ENCODE peak calls at places on chromosomes 4 and X, in seven cellular contexts. V is K562, L is SK-N-SH, M is HepG2, K is GM12892, F is H1, A is GM12878. W is an unnamed sample.

GRCh38 chr4:6389426-6389825 is 83.0 kb downstream of the PPP2R2C start:
- DNase-seq in V (no peak), L (no peak), M (no peak), K (no peak), F (no peak), A (no peak), W (no peak)

GRCh38 chr4:38242822-38243384 is 282.7 kb downstream of the PTTG2 start:
- DNase-seq in V (peak), L (no peak), M (no peak), K (no peak), F (peak), A (no peak), W (no peak)

GRCh38 chrX:40867352-40867751 is 132.0 kb upstream of the MED14 start:
- DNase-seq in V (no peak), L (no peak), M (peak), K (no peak), F (no peak), A (no peak), W (no peak)

GRCh38 chr4:109046549-109047171 is 255.8 kb downstream of the COL25A1 start:
- DNase-seq in V (peak), L (no peak), M (peak), K (no peak), F (no peak), A (no peak), W (no peak)

GRCh38 chr4:15695240-15695699 is 7.6 kb upstream of the BST1 start:
- DNase-seq in V (no peak), L (no peak), M (no peak), K (no peak), F (no peak), A (no peak), W (no peak)

GRCh38 chr4:47198791-47199190 is 167.4 kb downstream of the GABRB1 start:
- DNase-seq in V (no peak), L (no peak), M (no peak), K (no peak), F (no peak), A (no peak), W (no peak)

GRCh38 chrX:53383376-53384087 is 38.9 kb downstream of the SMC1A start:
- DNase-seq in V (no peak), L (no peak), M (peak), K (no peak), F (no peak), A (no peak), W (no peak)

GRCh38 chr4:7867191-7867590 is 72.5 kb downstream of the AFAP1 start:
- DNase-seq in V (no peak), L (no peak), M (no peak), K (no peak), F (no peak), A (no peak), W (no peak)

GRCh38 chr4:7892212-7893019 is 47.2 kb downstream of the AFAP1 start:
- DNase-seq in V (no peak), L (peak), M (no peak), K (no peak), F (no peak), A (no peak), W (no peak)

GRCh38 chrX:11683057-11683456 is 17.3 kb upstream of the ARHGAP6 start:
- DNase-seq in V (no peak), L (no peak), M (no peak), K (no peak), F (no peak), A (no peak), W (no peak)

GRCh38 chrX:15072880-15073279 is 197.0 kb downstream of the ASB9 start:
- DNase-seq in V (no peak), L (no peak), M (no peak), K (no peak), F (no peak), A (no peak), W (no peak)

GRCh38 chr4:34258176-34258575 is 1986.1 kb downstream of the ARAP2 start:
- DNase-seq in V (no peak), L (no peak), M (no peak), K (no peak), F (no peak), A (no peak), W (no peak)

GRCh38 chr4:24032371-24032989 is 142.6 kb upstream of the PPARGC1A start:
- DNase-seq in V (peak), L (peak), M (peak), K (no peak), F (no peak), A (no peak), W (no peak)

GRCh38 chr4:150385606-150386005 is 196.3 kb upstream of the MAB21L2 start:
- DNase-seq in V (no peak), L (no peak), M (no peak), K (no peak), F (no peak), A (no peak), W (no peak)

GRCh38 chr4:73776363-73776762 is 36.0 kb downstream of the CXCL8 start:
- DNase-seq in V (peak), L (no peak), M (peak), K (no peak), F (no peak), A (no peak), W (no peak)

GRCh38 chr4:4555916-4556315 is 14.1 kb upstream of the STX18 start:
- DNase-seq in V (no peak), L (no peak), M (peak), K (no peak), F (no peak), A (no peak), W (no peak)

GRCh38 chr4:116632269-116632668 is 453.1 kb downstream of the TRAM1L1 start:
- DNase-seq in V (no peak), L (no peak), M (no peak), K (no peak), F (no peak), A (no peak), W (no peak)

GRCh38 chr4:47017081-47017480 is 14.3 kb upstream of the GABRB1 start:
- DNase-seq in V (no peak), L (no peak), M (no peak), K (no peak), F (no peak), A (no peak), W (no peak)

GRCh38 chrX:13638826-13639225 is 14.1 kb upstream of the TCEANC start:
- DNase-seq in V (no peak), L (no peak), M (no peak), K (no peak), F (no peak), A (no peak), W (no peak)

GRCh38 chrX:18654873-18655836 is 16.8 kb downstream of the RS1 start:
- DNase-seq in V (no peak), L (no peak), M (peak), K (no peak), F (no peak), A (no peak), W (no peak)

GRCh38 chrX:18286322-18286831 is 65.7 kb upstream of the BEND2 start:
- DNase-seq in V (no peak), L (no peak), M (no peak), K (no peak), F (no peak), A (no peak), W (no peak)

GRCh38 chr4:80115368-80116181 is 42.5 kb upstream of the ANTXR2 start:
- DNase-seq in V (no peak), L (no peak), M (no peak), K (no peak), F (no peak), A (no peak), W (no peak)

GRCh38 chr4:170190265-170190664 is 100.5 kb upstream of the AADAT start:
- DNase-seq in V (no peak), L (no peak), M (no peak), K (no peak), F (no peak), A (no peak), W (no peak)

GRCh38 chr4:147590249-147590920 is 26.8 kb upstream of the TMEM184C start:
- DNase-seq in V (peak), L (peak), M (peak), K (peak), F (peak), A (no peak), W (peak)

GRCh38 chrX:23403849-23404248 is 69.2 kb downstream of the PTCHD1 start:
- DNase-seq in V (no peak), L (peak), M (no peak), K (no peak), F (no peak), A (no peak), W (no peak)
- TF ChIP-seq TAF1 in V (no peak), L (no peak), M (no peak), K (no peak), F (no peak), A (no peak), W (no peak)

GRCh38 chrX:107482046-107482445 is 32.6 kb downstream of the FRMPD3 start:
- DNase-seq in V (no peak), L (no peak), M (no peak), K (no peak), F (no peak), A (no peak), W (no peak)

GRCh38 chrX:107485019-107485418 is 35.6 kb downstream of the FRMPD3 start:
- DNase-seq in V (no peak), L (no peak), M (no peak), K (no peak), F (no peak), A (no peak), W (no peak)

GRCh38 chrX:107480272-107480671 is 30.8 kb downstream of the FRMPD3 start:
- DNase-seq in V (no peak), L (no peak), M (no peak), K (no peak), F (no peak), A (no peak), W (no peak)

GRCh38 chrX:107483976-107484726 is 34.7 kb downstream of the FRMPD3 start:
- DNase-seq in V (peak), L (peak), M (no peak), K (no peak), F (no peak), A (no peak), W (no peak)
- TF ChIP-seq TAF1 in V (no peak), L (no peak), M (no peak), K (no peak), F (no peak), A (no peak), W (no peak)

DNA sequence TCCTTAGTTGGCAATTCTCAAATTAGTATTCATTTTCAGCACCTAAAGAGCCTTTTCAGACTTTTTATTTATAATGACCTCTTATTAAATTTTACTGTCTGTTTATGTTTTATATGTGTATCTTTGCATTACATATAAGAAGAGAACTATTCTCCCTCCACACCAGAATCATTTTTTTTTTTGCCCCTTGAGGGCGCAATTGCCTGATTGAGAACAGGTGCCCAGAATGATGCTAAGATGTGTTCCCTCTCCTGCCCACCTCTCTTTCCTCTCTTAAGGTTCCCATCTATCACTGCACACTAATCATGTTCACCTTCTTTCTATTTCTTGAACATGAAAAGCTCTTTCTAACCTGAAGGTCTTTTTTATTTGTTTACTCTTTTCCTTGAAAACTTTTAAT is 44.2 kb upstream of the ADAM29 start:
- DNase-seq in V (peak), L (peak), M (no peak), K (no peak), F (no peak), A (peak), W (no peak)
- TF ChIP-seq TAF1 in V (no peak), L (no peak), M (no peak), K (no peak), F (no peak), A (no peak), W (no peak)

DNA sequence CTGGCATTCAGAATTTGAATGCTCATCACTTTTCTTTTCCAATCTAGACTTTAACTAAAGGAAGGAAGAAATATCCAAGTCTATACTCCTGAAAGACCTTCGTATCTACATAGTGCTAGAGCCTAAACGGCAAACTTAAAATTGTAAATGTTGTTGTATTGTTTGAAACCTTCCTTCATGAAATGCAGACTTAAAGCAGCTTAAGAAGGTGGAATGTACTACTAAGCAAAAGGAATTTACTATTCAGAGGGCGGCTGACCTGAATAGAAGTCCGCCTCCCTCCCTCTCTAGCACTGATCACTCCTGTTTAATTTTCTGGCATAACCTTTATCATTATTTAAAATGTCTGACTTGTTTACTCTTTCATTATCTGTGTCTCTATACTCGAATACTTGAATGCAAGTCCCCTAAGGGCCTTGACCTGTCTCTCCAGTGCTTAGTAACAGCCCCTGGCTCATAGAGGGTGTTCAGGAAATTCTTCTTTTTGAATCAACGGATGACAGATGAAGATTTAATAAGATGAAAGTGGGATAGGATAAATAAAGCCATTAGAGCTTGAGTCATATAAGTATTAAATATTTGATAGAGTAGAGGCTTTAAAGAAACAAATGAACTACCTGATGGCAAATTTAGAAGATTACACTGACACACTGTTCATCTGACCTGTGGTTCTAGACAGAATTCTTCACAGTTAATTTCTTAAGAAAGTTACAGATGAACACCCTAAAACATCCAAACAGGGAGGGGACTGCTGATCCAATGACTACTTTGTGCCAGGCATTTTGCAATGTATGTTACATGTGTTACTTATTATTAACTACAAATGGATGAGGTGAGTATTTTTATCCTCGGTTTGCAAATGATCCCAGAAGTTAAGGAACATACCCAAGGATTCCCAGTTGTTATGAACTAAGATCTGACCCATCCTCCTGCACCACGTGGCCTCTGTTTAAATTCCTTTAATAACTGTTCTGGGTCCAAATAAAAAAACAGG is 20.2 kb upstream of the RBPJ start:
- DNase-seq in V (no peak), L (no peak), M (no peak), K (no peak), F (no peak), A (no peak), W (no peak)
- TF ChIP-seq TAF1 in V (no peak), L (no peak), M (no peak), K (no peak), F (no peak), A (no peak), W (no peak)

GRCh38 chr4:182478475-182478874 is 235.3 kb downstream of the TENM3 start:
- DNase-seq in V (peak), L (peak), M (peak), K (no peak), F (no peak), A (no peak), W (peak)
- TF ChIP-seq TAF1 in V (no peak), L (no peak), M (no peak), K (no peak), F (no peak), A (no peak), W (no peak)

DNA sequence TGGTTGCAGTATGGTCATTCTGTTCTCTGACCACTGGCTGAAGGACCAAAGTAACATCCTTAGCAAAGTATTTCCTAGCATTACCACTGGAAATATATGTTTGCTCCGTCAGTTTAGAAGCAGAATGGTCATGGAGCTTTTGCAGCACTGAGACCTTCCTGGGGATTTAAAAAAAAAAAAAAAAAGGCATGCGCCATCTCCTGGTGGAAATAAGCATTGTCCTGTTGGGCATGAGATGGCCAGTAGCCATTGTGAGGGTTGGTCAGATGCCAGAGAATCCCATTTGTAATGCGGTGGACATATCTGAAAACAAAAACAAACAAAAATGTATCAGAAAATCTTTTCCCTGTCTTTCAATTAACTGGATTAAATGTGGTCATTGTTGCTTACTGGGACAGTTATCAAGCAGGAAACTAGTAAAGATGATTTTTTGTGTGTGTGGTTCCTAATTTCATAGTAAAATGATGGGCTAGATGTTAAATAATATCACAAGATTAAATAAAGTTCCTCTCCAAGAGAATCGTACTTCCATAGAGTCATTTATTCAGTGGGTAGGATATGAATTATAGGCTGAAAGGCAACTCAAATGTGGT is 139.6 kb downstream of the SOWAHB start:
- DNase-seq in V (peak), L (peak), M (peak), K (no peak), F (peak), A (no peak), W (no peak)
- TF ChIP-seq TAF1 in V (no peak), L (no peak), M (no peak), K (no peak), F (no peak), A (no peak), W (no peak)

GRCh38 chr4:98689507-98690174 is 31.2 kb upstream of the TSPAN5 start:
- DNase-seq in V (no peak), L (no peak), M (no peak), K (no peak), F (no peak), A (no peak), W (no peak)

GRCh38 chr4:98692411-98692810 is 34.0 kb upstream of the TSPAN5 start:
- DNase-seq in V (no peak), L (no peak), M (no peak), K (no peak), F (no peak), A (no peak), W (no peak)

GRCh38 chr4:98694076-98694475 is 35.7 kb upstream of the TSPAN5 start:
- DNase-seq in V (no peak), L (no peak), M (no peak), K (no peak), F (no peak), A (no peak), W (no peak)

GRCh38 chr4:98688416-98689290 is 30.2 kb upstream of the TSPAN5 start:
- DNase-seq in V (peak), L (peak), M (peak), K (no peak), F (no peak), A (no peak), W (no peak)

DNA sequence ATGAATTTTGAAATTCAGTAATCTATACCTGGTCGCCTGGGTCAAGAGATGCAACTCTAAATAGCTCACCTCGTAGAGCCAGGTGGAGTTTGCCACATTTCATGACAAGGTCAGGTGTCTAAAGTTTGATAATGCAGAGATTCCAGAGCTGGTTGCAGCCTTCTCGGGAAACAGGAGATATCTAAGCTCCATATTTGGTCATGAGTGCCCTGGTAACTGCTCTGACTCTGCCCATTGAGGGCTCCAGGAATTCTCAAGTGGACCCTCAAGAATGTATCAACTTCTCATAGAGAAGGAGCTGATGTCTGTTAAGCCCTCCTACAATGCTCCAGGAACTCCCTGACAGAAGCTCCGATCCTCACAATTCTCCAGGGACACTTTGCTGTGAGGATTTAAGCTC is 33.2 kb upstream of the TSPAN5 start:
- DNase-seq in V (no peak), L (no peak), M (no peak), K (no peak), F (no peak), A (no peak), W (no peak)
- TF ChIP-seq TAF1 in V (no peak), L (no peak), M (no peak), K (no peak), F (no peak), A (no peak), W (no peak)

DNA sequence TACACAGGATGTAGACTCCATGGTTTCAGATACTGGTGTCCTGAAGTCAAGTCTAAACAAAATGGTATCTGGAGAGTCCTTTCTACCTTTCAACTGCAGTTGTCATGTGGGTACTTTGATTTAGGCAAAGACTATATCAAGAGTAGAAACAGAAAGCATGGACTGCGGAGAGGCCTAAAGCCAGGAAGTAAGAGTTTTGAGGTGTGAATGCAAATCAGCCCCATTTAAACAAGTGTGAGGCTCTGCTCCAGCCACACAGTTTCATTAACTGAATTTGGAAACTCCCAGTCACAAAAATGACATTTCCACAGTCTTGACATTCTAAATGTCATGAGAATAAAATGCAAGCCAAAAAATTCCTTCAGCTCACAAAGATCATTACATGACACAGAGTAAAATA is 87.2 kb upstream of the MCF2 start:
- DNase-seq in V (no peak), L (no peak), M (no peak), K (no peak), F (no peak), A (peak), W (no peak)
- TF ChIP-seq TAF1 in V (no peak), L (no peak), M (no peak), K (no peak), F (no peak), A (no peak), W (no peak)

GRCh38 chr4:81605278-81605677 is 133.6 kb upstream of the RASGEF1B start:
- DNase-seq in V (no peak), L (no peak), M (no peak), K (no peak), F (no peak), A (no peak), W (no peak)

GRCh38 chr4:81602853-81603252 is 131.1 kb upstream of the RASGEF1B start:
- DNase-seq in V (no peak), L (no peak), M (no peak), K (no peak), F (no peak), A (no peak), W (no peak)

GRCh38 chr4:81606166-81606565 is 134.5 kb upstream of the RASGEF1B start:
- DNase-seq in V (no peak), L (no peak), M (no peak), K (no peak), F (no peak), A (no peak), W (no peak)

GRCh38 chr4:81606796-81607550 is 135.3 kb upstream of the RASGEF1B start:
- DNase-seq in V (peak), L (no peak), M (no peak), K (no peak), F (no peak), A (no peak), W (no peak)

GRCh38 chr4:81604683-81605082 is 133.0 kb upstream of the RASGEF1B start:
- DNase-seq in V (no peak), L (no peak), M (no peak), K (no peak), F (no peak), A (no peak), W (no peak)
- TF ChIP-seq TAF1 in V (no peak), L (no peak), M (no peak), K (no peak), F (no peak), A (no peak), W (no peak)